ENCODE peak calls at places on chromosomes 4 and X, in seven cellular contexts. Y, P, M, J, C, X and S are unnamed samples.

GRCh38 chr4:102438873-102439614 is 62.1 kb upstream of the NFKB1 start:
- DNase-seq in Y (peak; percentile 92), P (no peak), M (no peak), J (no peak), C (no peak), X (no peak), S (peak; percentile 92)

GRCh38 chr4:149765630-149766029 is 50.0 kb downstream of the IQCM start:
- DNase-seq in Y (peak; percentile 85), P (no peak), M (no peak), J (no peak), C (no peak), X (no peak), S (peak; percentile 75)

GRCh38 chrX:25275159-25275558 is 259.4 kb upstream of the ARX start:
- DNase-seq in Y (no peak), P (no peak), M (no peak), J (no peak), C (no peak), X (no peak), S (no peak)

GRCh38 chr4:80239480-80239879 is 27.0 kb upstream of the FGF5 start:
- DNase-seq in Y (peak; percentile 88), P (no peak), M (no peak), J (no peak), C (no peak), X (no peak), S (no peak)

GRCh38 chr4:99166544-99166943 is 22.4 kb upstream of the ADH4 start:
- DNase-seq in Y (no peak), P (no peak), M (no peak), J (no peak), C (no peak), X (no peak), S (no peak)

GRCh38 chrX:105552395-105552794 is 269.9 kb upstream of the NRK start:
- DNase-seq in Y (peak; percentile 0), P (no peak), M (no peak), J (no peak), C (no peak), X (no peak), S (peak; percentile 94)

GRCh38 chrX:70030242-70030823 is 19.4 kb downstream of the AWAT2 start:
- DNase-seq in Y (peak; percentile 58), P (peak; percentile 53), M (no peak), J (no peak), C (peak; percentile 28), X (no peak), S (peak; percentile 51)

GRCh38 chr4:105679186-105679585 is 29.3 kb downstream of the INTS12 start:
- DNase-seq in Y (peak; percentile 4), P (no peak), M (no peak), J (no peak), C (no peak), X (no peak), S (no peak)

GRCh38 chr4:106502106-106502699 is 133.6 kb upstream of the GIMD1 start:
- DNase-seq in Y (peak; percentile 69), P (peak; percentile 31), M (no peak), J (peak; percentile 29), C (peak; percentile 14), X (no peak), S (peak; percentile 52)

GRCh38 chr4:101791189-101791572 is 651 bp downstream of the BANK1 start:
- DNase-seq in Y (no peak), P (no peak), M (no peak), J (no peak), C (no peak), X (no peak), S (no peak)

GRCh38 chr4:167144605-167145004 is 89.7 kb downstream of the SPOCK3 start:
- DNase-seq in Y (no peak), P (no peak), M (no peak), J (no peak), C (no peak), X (no peak), S (no peak)

GRCh38 chr4:8538076-8538702 is 42.0 kb upstream of the GPR78 start:
- DNase-seq in Y (no peak), P (no peak), M (no peak), J (no peak), C (no peak), X (no peak), S (no peak)

GRCh38 chrX:104137496-104137895 is 19.3 kb downstream of the SLC25A53 start:
- DNase-seq in Y (peak; percentile 16), P (no peak), M (no peak), J (no peak), C (no peak), X (no peak), S (no peak)

GRCh38 chr4:8281519-8282133 is 12.1 kb downstream of the HTRA3 start:
- DNase-seq in Y (peak; percentile 78), P (no peak), M (no peak), J (peak; percentile 81), C (no peak), X (no peak), S (no peak)

GRCh38 chrX:88284844-88285243 is 462.2 kb upstream of the CPXCR1 start:
- DNase-seq in Y (no peak), P (no peak), M (no peak), J (no peak), C (no peak), X (no peak), S (no peak)

GRCh38 chr4:188722911-188723310 is 583.7 kb downstream of the TRIML1 start:
- DNase-seq in Y (no peak), P (no peak), M (no peak), J (no peak), C (no peak), X (no peak), S (no peak)

GRCh38 chr4:91113130-91113706 is 986.0 kb downstream of the CCSER1 start:
- DNase-seq in Y (no peak), P (no peak), M (no peak), J (no peak), C (no peak), X (no peak), S (peak; percentile 5)

GRCh38 chrX:21705215-21705614 is 47.1 kb upstream of the KLHL34 start:
- DNase-seq in Y (no peak), P (no peak), M (no peak), J (no peak), C (no peak), X (no peak), S (no peak)

GRCh38 chr4:174869334-174869733 is 40.3 kb upstream of the GLRA3 start:
- DNase-seq in Y (no peak), P (no peak), M (no peak), J (no peak), C (no peak), X (no peak), S (no peak)

GRCh38 chr4:175850240-175850639 is 38.2 kb upstream of the GPM6A start:
- DNase-seq in Y (no peak), P (no peak), M (no peak), J (no peak), C (no peak), X (no peak), S (no peak)

GRCh38 chrX:94854251-94854650 is 1180.2 kb downstream of the FAM133A start:
- DNase-seq in Y (no peak), P (no peak), M (no peak), J (no peak), C (no peak), X (no peak), S (no peak)

GRCh38 chrX:133607419-133608348 is 192.4 kb upstream of the GPC4 start:
- DNase-seq in Y (no peak), P (no peak), M (no peak), J (no peak), C (no peak), X (no peak), S (no peak)

GRCh38 chr4:17283251-17283650 is 228.6 kb downstream of the QDPR start:
- DNase-seq in Y (no peak), P (no peak), M (no peak), J (no peak), C (no peak), X (no peak), S (no peak)

GRCh38 chr4:156102411-156102810 is 148.7 kb upstream of the CTSO start:
- DNase-seq in Y (peak; percentile 44), P (no peak), M (no peak), J (no peak), C (no peak), X (no peak), S (no peak)

GRCh38 chrX:68571292-68572256 is 72.7 kb downstream of the YIPF6 start:
- DNase-seq in Y (peak; percentile 71), P (no peak), M (no peak), J (no peak), C (no peak), X (no peak), S (peak; percentile 84)

GRCh38 chrX:5236749-5237148 is 991.9 kb downstream of the NLGN4X start:
- DNase-seq in Y (no peak), P (no peak), M (no peak), J (no peak), C (no peak), X (no peak), S (no peak)

GRCh38 chr4:79913581-79913980 is 159.4 kb downstream of the ANTXR2 start:
- DNase-seq in Y (peak; percentile 73), P (no peak), M (no peak), J (no peak), C (no peak), X (no peak), S (peak; percentile 16)

GRCh38 chr4:11585506-11585905 is 156.8 kb upstream of the HS3ST1 start:
- DNase-seq in Y (no peak), P (no peak), M (no peak), J (no peak), C (no peak), X (no peak), S (peak; percentile 68)

GRCh38 chr4:128386761-128387599 is 99.4 kb upstream of the PGRMC2 start:
- DNase-seq in Y (peak; percentile 99), P (no peak), M (no peak), J (peak; percentile 88), C (no peak), X (no peak), S (peak; percentile 83)

GRCh38 chr4:74583757-74584156 is 138.8 kb downstream of the AREG start:
- DNase-seq in Y (no peak), P (no peak), M (no peak), J (no peak), C (no peak), X (no peak), S (peak; percentile 23)

GRCh38 chr4:78602334-78602733 is 50.8 kb downstream of the ANXA3 start:
- DNase-seq in Y (peak; percentile 15), P (no peak), M (no peak), J (no peak), C (no peak), X (no peak), S (no peak)

GRCh38 chr4:77201343-77201742 is 44.3 kb downstream of the CCNG2 start:
- DNase-seq in Y (peak; percentile 28), P (no peak), M (no peak), J (no peak), C (no peak), X (no peak), S (peak; percentile 80)

GRCh38 chrX:53831662-53832635 is 145.4 kb upstream of the HUWE1 start:
- DNase-seq in Y (peak; percentile 27), P (peak; percentile 57), M (no peak), J (no peak), C (peak; percentile 9), X (no peak), S (peak; percentile 41)

GRCh38 chr4:153595894-153596601 is 88.0 kb upstream of the TLR2 start:
- DNase-seq in Y (no peak), P (no peak), M (no peak), J (no peak), C (no peak), X (no peak), S (peak; percentile 12)

GRCh38 chr4:55721651-55722050 is 85.6 kb upstream of the NMU start:
- DNase-seq in Y (no peak), P (no peak), M (no peak), J (no peak), C (no peak), X (no peak), S (no peak)

GRCh38 chr4:143482753-143483362 is 30.6 kb upstream of the SMARCA5 start:
- DNase-seq in Y (peak; percentile 57), P (no peak), M (no peak), J (no peak), C (no peak), X (no peak), S (peak; percentile 18)